ENCODE peak calls at places on chromosome X, in nine cellular contexts. R is upper lobe of left lung, X is stomach, Y is esophagus muscularis mucosa, B is endothelial cell of umbilical vein, I is HCT116, E is transverse colon, K is breast epithelium, U is spleen. C is an unnamed sample.

GRCh38 chrX:13414006-13414647 is 94.3 kb upstream of the ATXN3L start:
- DNase-seq in R (no peak), X (no peak), Y (no peak), B (no peak), I (no peak), E (no peak), K (no peak), U (no peak), C (no peak)

GRCh38 chrX:78979789-78980464 is 34.7 kb downstream of the P2RY10 start:
- DNase-seq in R (no peak), X (no peak), Y (no peak), B (no peak), I (no peak), E (no peak), K (no peak), U (no peak), C (peak; percentile 1)

GRCh38 chrX:100731441-100732281 is at the start of gene SYTL4:
- DNase-seq in R (peak; percentile 87), X (peak; percentile 37), Y (no peak), B (peak; percentile 57), I (peak; percentile 7), E (peak; percentile 42), K (no peak), U (peak; percentile 75), C (peak; percentile 12)

GRCh38 chrX:81779701-81780100 is 577.8 kb downstream of the SH3BGRL start:
- DNase-seq in R (no peak), X (no peak), Y (no peak), B (no peak), I (no peak), E (no peak), K (no peak), U (no peak), C (no peak)

GRCh38 chrX:154505726-154506125 is 10.3 kb downstream of the FAM3A start:
- DNase-seq in R (no peak), X (no peak), Y (no peak), B (peak; percentile 38), I (no peak), E (no peak), K (no peak), U (no peak), C (no peak)

GRCh38 chrX:117834076-117834475 is 282.5 kb downstream of the KLHL13 start:
- DNase-seq in R (no peak), X (no peak), Y (no peak), B (no peak), I (no peak), E (no peak), K (no peak), U (no peak), C (no peak)

GRCh38 chrX:65987856-65988255 is 52.0 kb downstream of the VSIG4 start:
- DNase-seq in R (no peak), X (no peak), Y (no peak), B (no peak), I (no peak), E (no peak), K (no peak), U (no peak), C (no peak)

GRCh38 chrX:47697171-47697570 is 38.2 kb upstream of the UXT start:
- DNase-seq in R (no peak), X (no peak), Y (no peak), B (no peak), I (no peak), E (no peak), K (no peak), U (no peak), C (no peak)

GRCh38 chrX:47030339-47030738 is 47.9 kb upstream of the RGN start:
- DNase-seq in R (no peak), X (no peak), Y (no peak), B (peak; percentile 69), I (peak; percentile 51), E (no peak), K (no peak), U (no peak), C (no peak)

GRCh38 chrX:101931494-101932248 is at the start of gene ZMAT1:
- DNase-seq in R (peak; percentile 94), X (peak; percentile 91), Y (peak; percentile 98), B (peak; percentile 94), I (peak; percentile 77), E (peak; percentile 92), K (peak; percentile 88), U (peak; percentile 95), C (peak; percentile 36)

GRCh38 chrX:20374866-20375530 is 108.3 kb upstream of the RPS6KA3 start:
- DNase-seq in R (no peak), X (no peak), Y (no peak), B (no peak), I (no peak), E (no peak), K (no peak), U (no peak), C (no peak)

GRCh38 chrX:18596096-18596495 is 75.8 kb downstream of the RS1 start:
- DNase-seq in R (no peak), X (peak; percentile 44), Y (no peak), B (no peak), I (no peak), E (no peak), K (no peak), U (no peak), C (no peak)

GRCh38 chrX:16138108-16138427 is 14.7 kb downstream of the GRPR start:
- DNase-seq in R (no peak), X (no peak), Y (no peak), B (peak; percentile 2), I (peak; percentile 12), E (no peak), K (no peak), U (no peak), C (no peak)

GRCh38 chrX:34401411-34401810 is 255.7 kb downstream of the TMEM47 start:
- DNase-seq in R (no peak), X (no peak), Y (no peak), B (no peak), I (no peak), E (no peak), K (no peak), U (no peak), C (no peak)

GRCh38 chrX:56248492-56248891 is 16.3 kb downstream of the KLF8 start:
- DNase-seq in R (no peak), X (peak; percentile 55), Y (no peak), B (peak; percentile 47), I (peak; percentile 21), E (peak; percentile 64), K (no peak), U (no peak), C (no peak)

GRCh38 chrX:72367524-72367923 is 61.8 kb upstream of the CITED1 start:
- DNase-seq in R (no peak), X (no peak), Y (no peak), B (no peak), I (no peak), E (no peak), K (no peak), U (no peak), C (no peak)

GRCh38 chrX:113315927-113316326 is 475.3 kb upstream of the AMOT start:
- DNase-seq in R (no peak), X (no peak), Y (no peak), B (no peak), I (no peak), E (no peak), K (no peak), U (no peak), C (no peak)

DNA sequence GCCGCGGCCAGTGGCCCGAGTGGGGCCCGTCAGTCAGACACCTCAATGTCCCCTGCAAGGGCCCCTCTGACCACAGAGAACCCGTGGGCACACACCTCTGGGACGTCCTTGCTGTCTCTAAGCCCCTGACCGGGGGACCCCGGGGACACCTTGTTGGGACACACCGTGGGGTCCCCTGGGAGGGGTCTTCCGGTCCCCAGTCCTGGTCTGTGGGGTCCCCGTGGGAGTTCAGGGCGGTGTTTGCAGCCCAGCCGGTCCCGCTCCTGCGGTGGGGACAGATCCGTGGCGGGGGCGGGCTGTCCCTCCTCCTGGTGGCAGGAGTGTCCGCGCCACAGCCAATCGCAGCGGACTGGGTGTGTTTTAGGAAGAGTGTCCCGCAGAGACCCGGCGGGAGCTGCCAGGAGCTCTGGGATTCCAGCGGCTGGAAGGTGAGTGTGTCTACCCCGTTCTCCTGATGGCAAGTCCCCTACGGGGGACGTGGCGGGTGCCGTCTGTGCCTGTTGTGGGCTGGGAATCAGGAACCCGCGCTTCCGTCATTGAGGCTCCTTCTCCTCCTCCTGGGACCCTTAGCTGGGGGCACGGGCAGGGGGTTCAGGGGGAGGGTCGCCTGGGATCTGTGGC is 5.1 kb upstream of the PLCXD1 start:
- DNase-seq in R (peak; percentile 91), X (peak; percentile 90), Y (peak; percentile 93), B (no peak), I (peak; percentile 37), E (peak; percentile 84), K (peak; percentile 78), U (peak; percentile 93), C (peak; percentile 75)
- TF ChIP-seq POLR2A in R (no peak), X (no peak), Y (no peak), B (no peak), I (peak; percentile 24), E (peak; percentile 80), K (no peak), U (no peak), C (no peak)

GRCh38 chrX:107716816-107717700 is 58.5 kb downstream of the TSC22D3 start:
- DNase-seq in R (peak; percentile 90), X (peak; percentile 90), Y (peak; percentile 97), B (peak; percentile 84), I (peak; percentile 46), E (peak; percentile 90), K (peak; percentile 90), U (peak; percentile 95), C (peak; percentile 39)
- TF ChIP-seq POLR2AphosphoS5 in R (peak; percentile 100), X (peak; percentile 100), Y (no peak), B (peak; percentile 72), I (peak; percentile 96), E (peak; percentile 98), K (peak; percentile 99), U (peak; percentile 100), C (peak; percentile 97)

GRCh38 chrX:68999931-69000330 is 165.3 kb downstream of the PJA1 start:
- DNase-seq in R (no peak), X (no peak), Y (no peak), B (peak; percentile 21), I (no peak), E (no peak), K (no peak), U (no peak), C (no peak)

GRCh38 chrX:68997911-68998310 is 167.3 kb downstream of the PJA1 start:
- DNase-seq in R (no peak), X (no peak), Y (peak; percentile 60), B (peak; percentile 70), I (no peak), E (peak; percentile 31), K (no peak), U (no peak), C (no peak)

GRCh38 chrX:68999351-68999750 is 165.9 kb downstream of the PJA1 start:
- DNase-seq in R (no peak), X (no peak), Y (peak; percentile 47), B (peak; percentile 33), I (peak; percentile 18), E (no peak), K (no peak), U (no peak), C (no peak)

GRCh38 chrX:68997461-68997860 is 167.8 kb downstream of the PJA1 start:
- DNase-seq in R (no peak), X (no peak), Y (peak; percentile 14), B (peak; percentile 57), I (no peak), E (no peak), K (no peak), U (no peak), C (no peak)

GRCh38 chrX:68998716-68999115 is 166.5 kb downstream of the PJA1 start:
- DNase-seq in R (no peak), X (no peak), Y (no peak), B (no peak), I (no peak), E (peak; percentile 29), K (no peak), U (no peak), C (no peak)
- TF ChIP-seq POLR2A in R (no peak), X (no peak), Y (no peak), B (no peak), I (no peak), E (no peak), K (no peak), U (no peak), C (no peak)

GRCh38 chrX:132004728-132005127 is 18.4 kb upstream of the STK26 start:
- DNase-seq in R (no peak), X (no peak), Y (no peak), B (no peak), I (no peak), E (no peak), K (peak; percentile 37), U (no peak), C (no peak)
- TF ChIP-seq POLR2AphosphoS5 in R (no peak), X (no peak), Y (no peak), B (no peak), I (no peak), E (no peak), K (no peak), U (no peak), C (no peak)

C was measured in GM12891.